ENCODE peak calls at places on chromosomes 13 and 19, in eight cellular contexts. K is tibial artery; L is A549; J is A673; S is effector memory CD4-positive, alpha-beta T cell; N is AG04450; D is left ventricle myocardium inferior; O is mucosa of descending colon. V is an unnamed sample. For H3K9me3, the result is how much of the 10 kb centered on the place peaks cover.

GRCh38 chr13:101473458-101473857 is 21.0 kb downstream of the ITGBL1 start:
- DNase-seq in K (peak), L (no peak), J (no peak), S (no peak), N (peak), D (peak), O (no peak), V (no peak)

GRCh38 chr19:42254083-42254849 is 662 bp downstream of the ERF start:
- DNase-seq in K (peak), L (peak), J (peak), S (peak), N (no peak), D (peak), O (peak), V (peak)

GRCh38 chr19:10644351-10645007 is 9.7 kb upstream of the ILF3 start:
- DNase-seq in K (peak), L (peak), J (peak), S (peak), N (peak), D (peak), O (peak), V (peak)

GRCh38 chr19:48760514-48761221 is 5.3 kb downstream of the FGF21 start:
- DNase-seq in K (no peak), L (no peak), J (no peak), S (no peak), N (no peak), D (no peak), O (no peak), V (peak)

GRCh38 chr19:46955114-46955812 is 64.4 kb upstream of the NPAS1 start:
- DNase-seq in K (no peak), L (no peak), J (peak), S (no peak), N (no peak), D (no peak), O (no peak), V (no peak)

GRCh38 chr19:4227771-4228170 is 1.6 kb upstream of the EBI3 start:
- DNase-seq in K (no peak), L (no peak), J (no peak), S (no peak), N (no peak), D (no peak), O (no peak), V (no peak)

GRCh38 chr13:49569993-49570689 is 15.2 kb downstream of the RCBTB1 start:
- DNase-seq in K (no peak), L (no peak), J (no peak), S (no peak), N (no peak), D (no peak), O (no peak), V (no peak)

GRCh38 chr13:27006519-27007161 is 165.0 kb downstream of the USP12 start:
- DNase-seq in K (no peak), L (no peak), J (peak), S (no peak), N (no peak), D (no peak), O (peak), V (peak)

GRCh38 chr19:16141043-16141442 is 2.4 kb upstream of the HSH2D start:
- DNase-seq in K (no peak), L (no peak), J (no peak), S (no peak), N (no peak), D (no peak), O (no peak), V (no peak)

GRCh38 chr19:46271488-46272197 is 25.2 kb upstream of the HIF3A start:
- DNase-seq in K (no peak), L (peak), J (no peak), S (no peak), N (no peak), D (no peak), O (no peak), V (no peak)

GRCh38 chr19:2613507-2614295 is 88.8 kb downstream of the GNG7 start:
- DNase-seq in K (peak), L (peak), J (peak), S (no peak), N (no peak), D (peak), O (no peak), V (peak)

GRCh38 chr13:51007216-51007615 is 97.6 kb downstream of the RNASEH2B start:
- DNase-seq in K (no peak), L (no peak), J (no peak), S (no peak), N (no peak), D (no peak), O (no peak), V (no peak)

GRCh38 chr19:43126720-43127119 is 44.2 kb upstream of the PSG2 start:
- DNase-seq in K (no peak), L (no peak), J (no peak), S (no peak), N (no peak), D (no peak), O (no peak), V (no peak)

GRCh38 chr19:46288896-46289588 is 7.8 kb upstream of the HIF3A start:
- DNase-seq in K (peak), L (peak), J (peak), S (no peak), N (peak), D (peak), O (no peak), V (no peak)

GRCh38 chr13:36261976-36262375 is 35.6 kb downstream of the CCDC169 start:
- DNase-seq in K (no peak), L (no peak), J (no peak), S (no peak), N (no peak), D (no peak), O (no peak), V (no peak)

GRCh38 chr13:40175639-40176038 is 490.8 kb downstream of the FOXO1 start:
- DNase-seq in K (no peak), L (no peak), J (no peak), S (no peak), N (no peak), D (no peak), O (no peak), V (no peak)
- H3K9me3 ChIP-seq in K (under half), L (under half), J (under half), S (under half), N (under half), D (under half), O (under half), V (under half)

GRCh38 chr19:23384166-23384565 is 11.1 kb downstream of the ZNF91 start:
- DNase-seq in K (no peak), L (no peak), J (no peak), S (no peak), N (no peak), D (peak), O (no peak), V (no peak)

GRCh38 chr19:23378948-23379347 is 16.3 kb downstream of the ZNF91 start:
- DNase-seq in K (no peak), L (no peak), J (no peak), S (no peak), N (no peak), D (no peak), O (no peak), V (no peak)

GRCh38 chr19:23384858-23385257 is 10.4 kb downstream of the ZNF91 start:
- DNase-seq in K (no peak), L (no peak), J (no peak), S (no peak), N (no peak), D (no peak), O (no peak), V (no peak)

GRCh38 chr19:23382955-23383354 is 12.3 kb downstream of the ZNF91 start:
- DNase-seq in K (no peak), L (no peak), J (no peak), S (no peak), N (no peak), D (no peak), O (no peak), V (no peak)

DNA sequence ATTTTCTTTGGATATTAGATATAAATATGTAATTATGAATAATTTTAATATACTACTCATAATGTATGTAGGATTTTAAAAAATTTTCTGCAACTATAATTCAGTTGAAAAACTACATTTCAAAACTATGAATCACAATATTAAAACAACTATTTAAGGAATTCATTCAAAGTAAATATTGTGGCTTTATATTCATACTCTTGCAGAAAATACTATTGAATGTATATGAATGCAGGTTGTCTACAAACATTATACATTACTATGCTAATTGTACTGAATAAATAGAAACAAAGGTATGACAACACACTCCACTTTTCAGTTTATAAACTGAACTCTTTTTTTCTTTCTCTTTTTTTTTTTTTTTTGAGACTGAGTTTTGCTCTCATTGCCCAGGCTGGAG is 14.2 kb downstream of the ZNF91 start:
- DNase-seq in K (no peak), L (no peak), J (no peak), S (no peak), N (no peak), D (no peak), O (no peak), V (no peak)
- H3K9me3 ChIP-seq in K (under half), L (half or more), J (half or more), S (under half), N (under half), D (under half), O (half or more), V (half or more)

GRCh38 chr19:58265100-58265499 is 13.7 kb upstream of the ZNF8 start:
- DNase-seq in K (no peak), L (no peak), J (no peak), S (no peak), N (no peak), D (no peak), O (no peak), V (no peak)
- H3K9me3 ChIP-seq in K (half or more), L (half or more), J (half or more), S (half or more), N (half or more), D (half or more), O (half or more), V (under half)

GRCh38 chr19:36635342-36635741 is 30.2 kb downstream of the ZNF382 start:
- DNase-seq in K (no peak), L (no peak), J (no peak), S (no peak), N (no peak), D (no peak), O (no peak), V (no peak)
- H3K9me3 ChIP-seq in K (half or more), L (half or more), J (half or more), S (half or more), N (half or more), D (half or more), O (half or more), V (under half)

DNA sequence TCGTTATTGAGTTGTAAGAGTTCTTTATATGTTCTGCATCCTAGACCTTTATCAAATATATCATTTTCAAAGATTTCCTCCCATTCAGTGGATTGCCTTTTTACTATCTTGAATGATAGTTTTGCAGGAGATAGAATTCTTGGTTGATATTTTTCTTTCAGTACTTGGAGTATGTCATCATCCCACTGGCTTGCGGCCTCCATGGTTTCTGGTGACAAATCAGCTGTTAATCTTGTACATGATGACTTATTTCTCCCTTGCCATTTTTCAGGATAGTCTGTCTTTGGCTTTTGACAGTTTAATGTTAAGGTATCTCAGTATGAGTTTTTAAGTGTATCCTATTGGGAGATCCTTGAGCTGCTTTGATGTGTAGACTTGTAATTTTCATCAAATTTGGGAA is 8.5 kb downstream of the ZNF557 start:
- DNase-seq in K (no peak), L (peak), J (no peak), S (no peak), N (no peak), D (no peak), O (no peak), V (no peak)
- H3K9me3 ChIP-seq in K (half or more), L (half or more), J (half or more), S (under half), N (half or more), D (half or more), O (half or more), V (half or more)

GRCh38 chr19:53333466-53334449 is at the start of gene ZNF845:
- DNase-seq in K (peak), L (peak), J (peak), S (peak), N (peak), D (peak), O (peak), V (peak)
- H3K9me3 ChIP-seq in K (under half), L (half or more), J (under half), S (under half), N (under half), D (under half), O (under half), V (under half)

DNA sequence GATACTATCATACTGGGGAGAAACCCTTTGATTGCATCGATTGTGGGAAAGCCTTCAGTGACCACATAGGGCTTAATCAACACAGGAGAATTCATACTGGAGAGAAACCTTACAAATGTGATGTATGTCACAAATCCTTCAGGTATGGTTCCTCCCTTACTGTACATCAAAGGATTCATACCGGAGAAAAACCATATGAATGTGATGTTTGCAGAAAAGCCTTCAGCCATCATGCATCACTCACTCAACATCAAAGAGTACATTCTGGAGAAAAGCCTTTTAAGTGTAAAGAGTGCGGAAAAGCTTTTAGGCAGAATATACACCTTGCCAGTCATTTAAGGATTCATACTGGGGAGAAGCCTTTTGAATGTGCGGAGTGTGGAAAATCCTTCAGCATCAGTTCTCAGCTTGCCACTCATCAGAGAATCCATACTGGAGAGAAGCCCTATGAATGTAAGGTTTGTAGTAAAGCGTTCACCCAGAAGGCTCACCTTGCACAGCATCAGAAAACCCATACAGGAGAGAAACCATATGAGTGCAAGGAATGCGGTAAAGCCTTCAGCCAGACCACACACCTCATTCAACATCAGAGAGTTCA is 12.9 kb upstream of the ZNF470 start:
- DNase-seq in K (no peak), L (no peak), J (no peak), S (no peak), N (no peak), D (no peak), O (no peak), V (no peak)
- H3K9me3 ChIP-seq in K (half or more), L (half or more), J (half or more), S (half or more), N (under half), D (half or more), O (half or more), V (half or more)

GRCh38 chr19:31112158-31112557 is 237.1 kb downstream of the TSHZ3 start:
- DNase-seq in K (no peak), L (no peak), J (no peak), S (no peak), N (no peak), D (no peak), O (no peak), V (no peak)
- H3K9me3 ChIP-seq in K (under half), L (under half), J (under half), S (under half), N (under half), D (under half), O (under half), V (under half)

V was measured in left lung.